ENCODE peak calls at places on chromosomes 11 and 22, in eight cellular contexts. S is amniotic epithelial cell, Q is mesenchymal stem cell, D is iPS-NIHi11, O is fibroblast of the aortic adventitia, H is HT-29, T is right atrium auricular region, V is NCI-H774. J is an unnamed sample.
A peak's percentile ranks its signal among the peaks of the same experiment; 100 is the strongest.

GRCh38 chr22:47629273-47629711 is 866.8 kb downstream of the TBC1D22A start:
- DNase-seq in Q (no peak), O (no peak), S (no peak), D (no peak), V (no peak), T (peak; percentile 51), H (no peak), J (no peak)

GRCh38 chr11:33977676-33978075 is 73.9 kb upstream of the CAPRIN1 start:
- DNase-seq in T (no peak), O (no peak), H (no peak), Q (no peak), S (no peak), V (no peak), D (no peak), J (no peak)

GRCh38 chr11:8719260-8720190 is 36.9 kb downstream of the RPL27A start:
- DNase-seq in Q (peak; percentile 95), V (no peak), S (peak; percentile 77), H (no peak), D (no peak), O (peak; percentile 93), T (peak; percentile 83), J (peak; percentile 89)

GRCh38 chr11:19698493-19699292 is 13.9 kb upstream of the NAV2 start:
- DNase-seq in D (no peak), S (peak; percentile 54), T (peak; percentile 82), Q (no peak), O (peak; percentile 93), V (no peak), H (no peak), J (peak; percentile 74)

GRCh38 chr11:4454031-4454430 is 4.9 kb downstream of the OR52K2 start:
- DNase-seq in D (no peak), H (no peak), S (no peak), V (no peak), O (no peak), T (no peak), Q (no peak), J (no peak)

GRCh38 chr22:45124176-45124857 is 39.4 kb upstream of the NUP50 start:
- DNase-seq in O (peak; percentile 7), H (no peak), Q (no peak), T (peak; percentile 47), S (no peak), V (no peak), D (peak; percentile 19), J (no peak)

GRCh38 chr11:19193916-19194315 is 7.9 kb downstream of the CSRP3 start:
- DNase-seq in H (no peak), V (no peak), O (no peak), S (peak; percentile 27), Q (peak; percentile 26), T (no peak), D (no peak), J (no peak)

GRCh38 chr11:60563553-60564235 is 48.5 kb downstream of the MS4A13 start:
- DNase-seq in Q (no peak), H (no peak), T (no peak), V (no peak), O (peak; percentile 1), D (no peak), S (no peak), J (no peak)

GRCh38 chr11:113623114-113623513 is 83.0 kb downstream of the TMPRSS5 start:
- DNase-seq in H (no peak), D (no peak), O (peak; percentile 47), S (peak; percentile 81), V (no peak), T (no peak), Q (no peak), J (no peak)

GRCh38 chr11:100593321-100593720 is 93.8 kb upstream of the ARHGAP42 start:
- DNase-seq in H (no peak), D (no peak), O (no peak), T (no peak), Q (peak; percentile 69), S (no peak), V (no peak), J (no peak)

GRCh38 chr22:21009638-21010425 is 5.1 kb upstream of the P2RX6 start:
- DNase-seq in D (peak; percentile 84), T (no peak), S (peak; percentile 70), O (peak; percentile 59), V (no peak), H (peak; percentile 58), Q (peak; percentile 60), J (peak; percentile 37)

GRCh38 chr11:30725645-30726195 is 139.6 kb upstream of the MPPED2 start:
- DNase-seq in S (no peak), D (no peak), O (no peak), V (no peak), H (no peak), Q (no peak), T (no peak), J (no peak)

GRCh38 chr11:44879432-44879831 is 71.3 kb downstream of the TP53I11 start:
- DNase-seq in D (no peak), H (no peak), O (no peak), V (no peak), T (no peak), S (no peak), Q (no peak), J (no peak)

GRCh38 chr11:33375688-33376311 is 118.6 kb downstream of the HIPK3 start:
- DNase-seq in D (peak; percentile 70), T (no peak), V (no peak), O (peak; percentile 40), Q (peak; percentile 26), H (no peak), S (no peak), J (peak; percentile 70)

GRCh38 chr22:40446203-40446602 is 75.8 kb downstream of the SGSM3 start:
- DNase-seq in V (no peak), H (no peak), D (no peak), T (no peak), Q (no peak), O (no peak), S (no peak), J (no peak)

GRCh38 chr11:83711035-83711630 is 425.0 kb upstream of the CCDC90B start:
- DNase-seq in Q (no peak), H (no peak), T (no peak), D (no peak), V (no peak), S (no peak), O (no peak), J (no peak)

GRCh38 chr11:71241721-71242259 is 10.6 kb downstream of the SHANK2 start:
- DNase-seq in Q (peak; percentile 76), T (no peak), O (no peak), S (no peak), V (no peak), H (no peak), D (no peak), J (no peak)

GRCh38 chr11:95143106-95143681 is 53.5 kb downstream of the ENDOD1 start:
- DNase-seq in Q (peak; percentile 42), S (no peak), O (peak; percentile 74), H (no peak), V (no peak), D (no peak), T (no peak), J (peak; percentile 37)

GRCh38 chr11:10770626-10771254 is 19.7 kb downstream of the CTR9 start:
- DNase-seq in O (peak; percentile 59), S (peak; percentile 45), H (peak; percentile 84), V (no peak), D (peak; percentile 72), Q (peak; percentile 67), T (no peak), J (peak; percentile 55)

GRCh38 chr22:37121887-37122591 is 12.5 kb upstream of the TMPRSS6 start:
- DNase-seq in H (no peak), Q (peak; percentile 50), O (peak; percentile 9), V (no peak), S (peak; percentile 39), T (no peak), D (no peak), J (peak; percentile 32)

GRCh38 chr11:72897506-72897905 is 83.3 kb downstream of the ATG16L2 start:
- DNase-seq in O (no peak), D (no peak), H (no peak), T (no peak), S (no peak), Q (no peak), V (no peak), J (no peak)

GRCh38 chr11:61467609-61468401 is 37.9 kb downstream of the SDHAF2 start:
- DNase-seq in H (no peak), T (no peak), Q (no peak), O (no peak), S (no peak), V (no peak), D (no peak), J (no peak)

GRCh38 chr11:17773674-17774073 is 39.1 kb downstream of the KCNC1 start:
- DNase-seq in H (no peak), O (no peak), Q (no peak), S (no peak), T (no peak), D (no peak), V (no peak), J (no peak)

GRCh38 chr22:44191036-44191454 is 10.3 kb downstream of the PARVG start:
- DNase-seq in S (no peak), D (no peak), T (no peak), V (no peak), Q (no peak), H (no peak), O (peak; percentile 40), J (peak; percentile 39)

GRCh38 chr11:72813740-72814138 is 472 bp upstream of the ATG16L2 start:
- DNase-seq in T (peak; percentile 82), S (peak; percentile 64), D (peak; percentile 86), O (no peak), V (peak; percentile 87), Q (no peak), H (peak; percentile 87), J (peak; percentile 93)

GRCh38 chr11:911031-911889 is 650 bp upstream of the CHID1 start:
- DNase-seq in O (peak; percentile 49), V (no peak), Q (peak; percentile 75), H (no peak), T (peak; percentile 69), D (no peak), S (peak; percentile 53), J (peak; percentile 75)

GRCh38 chr11:116211166-116211565 is 561.6 kb downstream of the BUD13 start:
- DNase-seq in Q (no peak), H (no peak), T (no peak), V (no peak), S (no peak), O (no peak), D (no peak), J (no peak)

GRCh38 chr11:86800956-86801264 is 568 bp downstream of the PRSS23 start:
- DNase-seq in S (no peak), H (peak; percentile 47), D (no peak), O (no peak), T (no peak), V (no peak), Q (no peak), J (no peak)

GRCh38 chr22:32281092-32281491 is 25.9 kb upstream of the SLC5A4 start:
- DNase-seq in D (peak; percentile 49), O (peak; percentile 2), H (no peak), Q (no peak), T (no peak), S (peak; percentile 47), V (no peak), J (no peak)

GRCh38 chr11:118449316-118449918 is 13.1 kb downstream of the KMT2A start:
- DNase-seq in Q (no peak), O (no peak), H (no peak), D (no peak), S (no peak), V (no peak), T (no peak), J (no peak)

GRCh38 chr11:118290923-118291322 is 13.6 kb upstream of the CD3E start:
- DNase-seq in D (peak; percentile 40), S (peak; percentile 8), T (no peak), H (peak; percentile 92), Q (no peak), O (peak; percentile 9), V (no peak), J (no peak)

GRCh38 chr11:96213500-96213899 is 129.5 kb downstream of the MAML2 start:
- DNase-seq in O (peak; percentile 90), Q (peak; percentile 90), V (no peak), H (no peak), S (peak; percentile 94), T (no peak), D (no peak), J (peak; percentile 32)

GRCh38 chr11:18775492-18776292 is 15.9 kb downstream of the PTPN5 start:
- DNase-seq in S (peak; percentile 49), O (peak; percentile 59), V (peak; percentile 43), D (peak; percentile 77), Q (peak; percentile 44), H (peak; percentile 91), T (no peak), J (peak; percentile 26)

GRCh38 chr11:8285796-8286195 is 22.1 kb upstream of the LMO1 start:
- DNase-seq in S (no peak), V (no peak), T (peak; percentile 47), D (no peak), Q (no peak), H (no peak), O (no peak), J (no peak)

J was measured in GM03348.